ENCODE peak calls at places on chromosome 2, in six cellular contexts. Z is fibroblast of villous mesenchyme, B is heart right ventricle, T is neural crest cell, C is tibial artery, L is AG10803. V is an unnamed sample.

GRCh38 chr2:165675551-165675968 is 118.5 kb downstream of the GALNT3 start:
- DNase-seq in Z (no peak), B (no peak), T (no peak), C (no peak), L (no peak), V (no peak)

GRCh38 chr2:109331081-109331480 is 202.1 kb downstream of the SH3RF3 start:
- DNase-seq in Z (no peak), B (no peak), T (no peak), C (no peak), L (no peak), V (no peak)

GRCh38 chr2:150259746-150260145 is 227.7 kb downstream of the RND3 start:
- DNase-seq in Z (peak; percentile 79), B (no peak), T (no peak), C (no peak), L (peak; percentile 80), V (no peak)

GRCh38 chr2:149562304-149562703 is 25.3 kb downstream of the MMADHC start:
- DNase-seq in Z (peak; percentile 65), B (no peak), T (no peak), C (no peak), L (peak; percentile 50), V (no peak)

GRCh38 chr2:237682901-237683670 is 55.7 kb downstream of the LRRFIP1 start:
- DNase-seq in Z (no peak), B (no peak), T (no peak), C (no peak), L (no peak), V (no peak)

GRCh38 chr2:183024701-183025100 is 13.6 kb downstream of the NCKAP1 start:
- DNase-seq in Z (peak; percentile 89), B (no peak), T (no peak), C (no peak), L (peak; percentile 61), V (no peak)

GRCh38 chr2:182916417-182916816 is 50.0 kb upstream of the FRZB start:
- DNase-seq in Z (no peak), B (no peak), T (no peak), C (no peak), L (no peak), V (no peak)

GRCh38 chr2:170365003-170365402 is 187.1 kb downstream of the MYO3B start:
- DNase-seq in Z (no peak), B (no peak), T (no peak), C (no peak), L (no peak), V (no peak)

GRCh38 chr2:31337860-31338259 is 76.7 kb downstream of the XDH start:
- DNase-seq in Z (peak; percentile 50), B (no peak), T (no peak), C (no peak), L (peak; percentile 83), V (no peak)

GRCh38 chr2:40658917-40659316 is 207.0 kb upstream of the SLC8A1 start:
- DNase-seq in Z (peak; percentile 8), B (no peak), T (no peak), C (no peak), L (peak; percentile 29), V (peak; percentile 45)

GRCh38 chr2:42072349-42073118 is 24.7 kb downstream of the PKDCC start:
- DNase-seq in Z (peak; percentile 81), B (no peak), T (no peak), C (no peak), L (peak; percentile 54), V (peak; percentile 40)

GRCh38 chr2:95391641-95392310 is 10.7 kb upstream of the FAHD2A start:
- DNase-seq in Z (no peak), B (no peak), T (no peak), C (peak; percentile 58), L (no peak), V (no peak)

GRCh38 chr2:100391735-100392515 is 25.5 kb downstream of the CHST10 start:
- DNase-seq in Z (no peak), B (peak; percentile 24), T (no peak), C (no peak), L (no peak), V (no peak)

GRCh38 chr2:218883491-218884490 is 3.1 kb downstream of the WNT10A start:
- DNase-seq in Z (no peak), B (no peak), T (no peak), C (no peak), L (no peak), V (peak; percentile 56)

GRCh38 chr2:239504643-239505235 is 103.9 kb upstream of the HDAC4 start:
- DNase-seq in Z (no peak), B (no peak), T (no peak), C (no peak), L (no peak), V (no peak)

GRCh38 chr2:88141952-88142351 is 14.1 kb upstream of the FABP1 start:
- DNase-seq in Z (no peak), B (no peak), T (no peak), C (no peak), L (no peak), V (no peak)

GRCh38 chr2:241771286-241772062 is 5.1 kb upstream of the GAL3ST2 start:
- DNase-seq in Z (peak; percentile 55), B (no peak), T (no peak), C (no peak), L (peak; percentile 39), V (no peak)
- TF ChIP-seq CTCF in Z (no peak), B (no peak), T (no peak), C (no peak), L (no peak), V (no peak)

DNA sequence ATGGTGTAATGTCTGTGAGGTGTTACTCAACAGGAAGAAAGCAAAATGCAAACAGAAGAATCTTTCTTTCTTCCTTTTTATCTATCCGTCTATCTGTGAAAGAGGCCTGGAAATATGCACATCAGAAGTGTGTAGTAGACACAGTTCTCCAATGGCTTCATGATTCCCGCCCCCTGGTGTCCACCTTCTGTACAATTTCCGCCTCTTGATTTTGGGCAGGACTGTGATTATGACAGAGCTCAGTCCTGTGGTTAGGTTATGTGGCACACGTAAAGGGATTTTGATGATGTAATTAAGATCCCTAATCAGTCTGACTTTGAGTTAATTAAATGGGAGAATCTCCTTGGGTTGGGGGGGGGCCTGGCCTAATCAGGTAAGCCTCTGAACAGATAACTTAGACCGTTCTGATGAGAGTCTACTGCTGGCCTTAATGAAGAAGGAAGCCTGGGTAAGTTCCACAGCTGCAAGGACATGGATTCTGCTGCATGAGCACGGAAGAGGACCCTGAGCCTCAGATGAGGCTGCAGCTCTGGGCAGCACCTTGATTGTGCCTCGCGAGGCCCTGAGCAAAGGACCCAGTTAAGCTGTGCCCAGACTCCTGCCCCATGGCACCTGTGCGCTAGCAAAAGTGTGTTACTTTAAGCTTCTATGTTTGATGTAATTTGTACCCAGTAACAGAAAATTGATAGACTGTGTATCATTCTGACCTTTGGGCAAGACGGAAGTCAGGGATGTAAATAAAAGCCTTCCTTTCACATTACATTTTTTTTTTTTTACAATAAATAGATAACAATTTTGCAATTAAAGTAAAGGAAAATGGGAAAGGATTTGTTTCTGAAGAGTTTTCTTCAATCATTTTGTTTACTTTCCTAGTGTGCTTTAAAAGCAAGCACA is 11.3 kb upstream of the KCNF1 start:
- DNase-seq in Z (peak; percentile 12), B (no peak), T (peak; percentile 23), C (peak; percentile 48), L (no peak), V (no peak)
- TF ChIP-seq CTCF in Z (peak; percentile 32), B (peak; percentile 18), T (peak; percentile 52), C (no peak), L (peak; percentile 31), V (no peak)

GRCh38 chr2:28419003-28419704 is 26.5 kb downstream of the FOSL2 start:
- DNase-seq in Z (no peak), B (no peak), T (no peak), C (peak; percentile 51), L (no peak), V (no peak)
- TF ChIP-seq CTCF in Z (no peak), B (no peak), T (no peak), C (no peak), L (no peak), V (no peak)

GRCh38 chr2:160331258-160332025 is 131.4 kb upstream of the ITGB6 start:
- DNase-seq in Z (no peak), B (peak; percentile 55), T (no peak), C (no peak), L (no peak), V (no peak)

GRCh38 chr2:160329196-160329595 is 129.1 kb upstream of the ITGB6 start:
- DNase-seq in Z (no peak), B (no peak), T (no peak), C (no peak), L (no peak), V (no peak)

GRCh38 chr2:160334028-160334729 is 134.1 kb upstream of the ITGB6 start:
- DNase-seq in Z (peak; percentile 52), B (no peak), T (no peak), C (no peak), L (peak; percentile 55), V (no peak)

GRCh38 chr2:160333324-160334027 is 133.4 kb upstream of the ITGB6 start:
- DNase-seq in Z (no peak), B (no peak), T (no peak), C (no peak), L (no peak), V (no peak)

DNA sequence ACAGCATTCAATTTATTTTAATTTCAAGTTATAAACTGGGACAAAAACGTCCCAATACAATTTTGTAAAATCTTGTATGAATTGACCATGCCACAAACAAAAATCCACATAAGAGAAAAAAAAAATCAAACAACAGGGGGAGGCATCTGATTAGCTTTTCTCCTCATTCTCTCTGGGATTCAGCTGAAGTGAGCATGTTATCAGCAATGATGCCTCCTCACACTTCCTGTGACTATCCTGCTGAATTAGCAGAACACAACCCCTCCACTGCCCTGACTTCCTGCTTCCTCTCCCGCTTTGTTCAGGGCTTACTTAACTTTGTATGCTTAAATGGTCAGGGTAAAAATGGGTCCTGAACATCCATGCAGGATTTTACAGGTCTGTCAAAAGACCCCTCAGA is 132.2 kb upstream of the ITGB6 start:
- DNase-seq in Z (peak; percentile 68), B (peak; percentile 37), T (no peak), C (no peak), L (no peak), V (no peak)
- TF ChIP-seq CTCF in Z (no peak), B (peak; percentile 25), T (no peak), C (no peak), L (no peak), V (no peak)

DNA sequence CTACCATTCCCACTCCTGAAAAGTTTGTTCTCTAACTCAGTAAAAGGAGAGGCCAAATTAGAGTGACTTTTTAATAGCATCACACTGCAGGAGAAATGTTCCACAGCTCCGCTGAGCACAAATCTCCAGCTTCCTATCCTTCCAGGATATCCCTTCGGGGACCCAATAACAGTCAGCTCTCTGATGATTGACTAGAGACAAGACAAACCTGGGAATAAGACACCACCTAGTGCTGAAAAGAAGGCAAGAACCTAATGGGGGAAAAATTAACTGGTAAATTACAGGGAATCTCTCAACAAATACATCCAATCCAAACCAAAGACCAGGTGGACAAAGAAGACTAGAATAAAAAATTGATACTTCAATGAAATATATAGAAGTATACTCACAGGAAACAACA is 977.1 kb upstream of the SOX11 start:
- DNase-seq in Z (no peak), B (no peak), T (no peak), C (no peak), L (no peak), V (no peak)
- TF ChIP-seq CTCF in Z (no peak), B (no peak), T (peak; percentile 51), C (no peak), L (no peak), V (no peak)

GRCh38 chr2:228048838-228049490 is 132.5 kb downstream of the SPHKAP start:
- DNase-seq in Z (peak; percentile 54), B (peak; percentile 7), T (peak; percentile 17), C (no peak), L (peak; percentile 54), V (peak; percentile 35)
- TF ChIP-seq CTCF in Z (peak; percentile 67), B (peak; percentile 47), T (peak; percentile 72), C (peak; percentile 25), L (peak; percentile 78), V (peak; percentile 61)

GRCh38 chr2:231297108-231297908 is 98.2 kb upstream of the B3GNT7 start:
- DNase-seq in Z (peak; percentile 59), B (peak; percentile 49), T (peak; percentile 61), C (no peak), L (peak; percentile 53), V (peak; percentile 69)
- TF ChIP-seq CTCF in Z (peak; percentile 80), B (peak; percentile 58), T (peak; percentile 80), C (peak; percentile 49), L (peak; percentile 72), V (peak; percentile 76)